ENCODE peak calls at places on chromosomes 13 and 19, in four cellular contexts. C, T, D and Z are unnamed samples.

GRCh38 chr13:102141625-102142472 is 260.0 kb downstream of the FGF14 start:
- DNase-seq in C (peak), T (peak), D (peak), Z (peak)

GRCh38 chr19:44303976-44304568 is 753 bp downstream of the ZNF235 start:
- DNase-seq in C (peak), T (peak), D (no peak), Z (peak)

GRCh38 chr13:112069727-112070300 is 2.9 kb downstream of the SOX1 start:
- DNase-seq in C (no peak), T (no peak), D (no peak), Z (no peak)

GRCh38 chr13:113955235-113955634 is 18.6 kb downstream of the C13orf46 start:
- DNase-seq in C (no peak), T (no peak), D (no peak), Z (no peak)

GRCh38 chr19:37932985-37933953 is 26.3 kb downstream of the SIPA1L3 start:
- DNase-seq in C (no peak), T (peak), D (peak), Z (no peak)

GRCh38 chr19:30696514-30696913 is 324.3 kb downstream of the ZNF536 start:
- DNase-seq in C (peak), T (peak), D (no peak), Z (peak)

GRCh38 chr19:51372649-51373504 is at the start of gene NKG7:
- DNase-seq in C (peak), T (no peak), D (no peak), Z (no peak)

GRCh38 chr13:111853766-111854165 is 213.2 kb upstream of the SOX1 start:
- DNase-seq in C (no peak), T (no peak), D (no peak), Z (no peak)

GRCh38 chr19:44590245-44591059 is 22.9 kb upstream of the IGSF23 start:
- DNase-seq in C (peak), T (no peak), D (no peak), Z (no peak)

GRCh38 chr13:78102121-78102677 is 183.6 kb upstream of the EDNRB start:
- DNase-seq in C (no peak), T (peak), D (no peak), Z (no peak)

GRCh38 chr13:29182216-29182615 is 362.1 kb downstream of the MTUS2 start:
- DNase-seq in C (no peak), T (no peak), D (no peak), Z (no peak)

GRCh38 chr13:112725346-112726017 is 35.6 kb downstream of the ATP11A start:
- DNase-seq in C (no peak), T (peak), D (no peak), Z (no peak)

GRCh38 chr13:32472194-32472621 is 44.3 kb upstream of the N4BP2L1 start:
- DNase-seq in C (no peak), T (no peak), D (no peak), Z (no peak)

GRCh38 chr19:18848860-18849661 is 17.3 kb downstream of the UPF1 start:
- DNase-seq in C (peak), T (no peak), D (no peak), Z (no peak)

GRCh38 chr19:40921005-40921897 is 39.2 kb upstream of the CYP2A7 start:
- DNase-seq in C (peak), T (peak), D (peak), Z (no peak)

GRCh38 chr19:2888739-2889224 is 11.9 kb upstream of the ZNF57 start:
- DNase-seq in C (no peak), T (no peak), D (no peak), Z (peak)

GRCh38 chr13:83008496-83008895 is 873.8 kb downstream of the SLITRK1 start:
- DNase-seq in C (no peak), T (no peak), D (no peak), Z (no peak)

GRCh38 chr19:2618611-2619010 is 83.9 kb downstream of the GNG7 start:
- DNase-seq in C (no peak), T (no peak), D (no peak), Z (no peak)

GRCh38 chr19:53432088-53432661 is 391 bp downstream of the ZNF761 start:
- DNase-seq in C (peak), T (peak), D (no peak), Z (peak)

GRCh38 chr19:53431399-53432087 is at the start of gene ZNF761:
- DNase-seq in C (peak), T (peak), D (peak), Z (peak)
- TF ChIP-seq CTCF in C (peak), T (no peak), D (peak), Z (no peak)

GRCh38 chr13:64347662-64348061 is 2882.5 kb downstream of the PCDH9 start:
- DNase-seq in C (no peak), T (no peak), D (no peak), Z (no peak)
- TF ChIP-seq JUNB in C (no peak), T (no peak), D (no peak), Z (no peak)

GRCh38 chr13:66618702-66619101 is 611.4 kb downstream of the PCDH9 start:
- DNase-seq in C (no peak), T (peak), D (peak), Z (peak)
- TF ChIP-seq CTCF in C (no peak), T (peak), D (peak), Z (no peak)

GRCh38 chr19:13355356-13355755 is 150.9 kb downstream of the CACNA1A start:
- DNase-seq in C (no peak), T (no peak), D (no peak), Z (no peak)

GRCh38 chr19:13356185-13356584 is 150.1 kb downstream of the CACNA1A start:
- DNase-seq in C (no peak), T (no peak), D (no peak), Z (no peak)

GRCh38 chr19:13353625-13354024 is 152.7 kb downstream of the CACNA1A start:
- DNase-seq in C (no peak), T (no peak), D (no peak), Z (no peak)

DNA sequence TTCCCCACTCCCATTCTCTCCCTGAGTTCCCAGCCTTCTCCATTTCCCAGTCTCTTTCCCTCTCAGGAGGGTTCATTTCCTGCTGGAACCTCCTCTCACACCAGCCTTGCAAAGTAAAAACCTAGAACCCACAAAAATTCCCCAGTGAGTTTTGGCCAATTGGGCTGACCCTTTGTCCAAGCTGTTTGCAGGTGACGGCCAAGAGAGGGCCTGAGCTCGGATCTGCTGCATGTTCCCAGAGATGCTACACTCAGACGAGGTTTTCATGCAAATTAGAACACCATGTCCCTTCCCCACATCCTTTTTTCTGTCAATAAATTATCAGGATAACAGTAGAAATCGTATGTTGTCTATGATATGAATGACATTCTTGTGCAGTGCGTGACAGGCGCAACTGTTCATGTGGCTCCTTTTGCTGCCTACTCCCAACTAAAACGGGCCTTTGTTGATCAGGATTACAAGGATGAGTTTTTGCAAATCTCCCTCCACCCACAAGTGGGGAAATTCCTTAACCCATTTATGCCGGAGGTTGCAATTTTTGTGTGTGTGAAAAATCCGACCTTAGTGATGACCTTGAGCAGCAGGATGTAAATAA is 149.5 kb downstream of the CACNA1A start:
- DNase-seq in C (no peak), T (no peak), D (no peak), Z (no peak)
- TF ChIP-seq JUNB in C (no peak), T (no peak), D (no peak), Z (no peak)